ENCODE peak calls at places on chromosomes 6 and 20, in five cellular contexts. One of them, this sample, is unnamed.

GRCh38 chr6:155850408-155850841 is 394.8 kb upstream of the NOX3 start:
- DNase-seq in effector memory CD4-positive, alpha-beta T cell: no peak
- DNase-seq in AG09319: no peak
- DNase-seq in T-cell: no peak
- DNase-seq in AG10803: peak; percentile 2
- DNase-seq in this sample: no peak

GRCh38 chr20:50561379-50562078 is 51.3 kb downstream of the PTPN1 start:
- DNase-seq in effector memory CD4-positive, alpha-beta T cell: no peak
- DNase-seq in AG09319: peak; percentile 69
- DNase-seq in T-cell: no peak
- DNase-seq in AG10803: peak; percentile 89
- DNase-seq in this sample: no peak

GRCh38 chr20:40294175-40294574 is 394.9 kb downstream of the MAFB start:
- DNase-seq in effector memory CD4-positive, alpha-beta T cell: no peak
- DNase-seq in AG09319: no peak
- DNase-seq in T-cell: no peak
- DNase-seq in AG10803: no peak
- DNase-seq in this sample: no peak

GRCh38 chr6:77650098-77650663 is 2.7 kb upstream of the MEI4 start:
- DNase-seq in effector memory CD4-positive, alpha-beta T cell: no peak
- DNase-seq in AG09319: no peak
- DNase-seq in T-cell: no peak
- DNase-seq in AG10803: no peak
- DNase-seq in this sample: no peak

GRCh38 chr6:1618305-1619105 is 8.8 kb downstream of the FOXC1 start:
- DNase-seq in effector memory CD4-positive, alpha-beta T cell: no peak
- DNase-seq in AG09319: no peak
- DNase-seq in T-cell: no peak
- DNase-seq in AG10803: no peak
- DNase-seq in this sample: no peak

GRCh38 chr20:63955846-63956663 is at the start of gene UCKL1:
- DNase-seq in effector memory CD4-positive, alpha-beta T cell: peak; percentile 87
- DNase-seq in AG09319: peak; percentile 78
- DNase-seq in T-cell: peak; percentile 87
- DNase-seq in AG10803: peak; percentile 91
- DNase-seq in this sample: peak; percentile 88

GRCh38 chr6:76684881-76685280 is 612.4 kb upstream of the IMPG1 start:
- DNase-seq in effector memory CD4-positive, alpha-beta T cell: no peak
- DNase-seq in AG09319: no peak
- DNase-seq in T-cell: no peak
- DNase-seq in AG10803: no peak
- DNase-seq in this sample: no peak

GRCh38 chr6:72699142-72699541 is 77.3 kb downstream of the KCNQ5 start:
- DNase-seq in effector memory CD4-positive, alpha-beta T cell: no peak
- DNase-seq in AG09319: no peak
- DNase-seq in T-cell: no peak
- DNase-seq in AG10803: no peak
- DNase-seq in this sample: no peak

GRCh38 chr20:33838035-33838864 is 27.1 kb downstream of the CHMP4B start:
- DNase-seq in effector memory CD4-positive, alpha-beta T cell: no peak
- DNase-seq in AG09319: no peak
- DNase-seq in T-cell: no peak
- DNase-seq in AG10803: no peak
- DNase-seq in this sample: no peak

GRCh38 chr20:35643045-35643444 is 21.7 kb downstream of the CPNE1 start:
- DNase-seq in effector memory CD4-positive, alpha-beta T cell: no peak
- DNase-seq in AG09319: no peak
- DNase-seq in T-cell: no peak
- DNase-seq in AG10803: no peak
- DNase-seq in this sample: no peak

GRCh38 chr6:112015725-112016124 is 38.2 kb upstream of the CCN6 start:
- DNase-seq in effector memory CD4-positive, alpha-beta T cell: no peak
- DNase-seq in AG09319: no peak
- DNase-seq in T-cell: no peak
- DNase-seq in AG10803: no peak
- DNase-seq in this sample: no peak

GRCh38 chr20:17965042-17965697 is 3.4 kb downstream of the SNX5 start:
- DNase-seq in effector memory CD4-positive, alpha-beta T cell: no peak
- DNase-seq in AG09319: no peak
- DNase-seq in T-cell: no peak
- DNase-seq in AG10803: no peak
- DNase-seq in this sample: no peak

GRCh38 chr20:51800769-51801219 is 1.5 kb downstream of the SALL4 start:
- DNase-seq in effector memory CD4-positive, alpha-beta T cell: no peak
- DNase-seq in AG09319: no peak
- DNase-seq in T-cell: no peak
- DNase-seq in AG10803: no peak
- DNase-seq in this sample: no peak